ENCODE peak calls at places on chromosome 15, in nine cellular contexts. X is H9; O is pancreas; H is upper lobe of right lung; A is CD4-positive, alpha-beta T cell; C is astrocyte of the cerebellum; Y is progenitor cell of endocrine pancreas; Q is IMR-90; D is HCT116. V is an unnamed sample.

GRCh38 chr15:38699633-38700230 is 135.1 kb upstream of the RASGRP1 start:
- DNase-seq in X (peak), O (peak), H (no peak), A (peak), C (peak), Y (no peak), Q (peak), D (peak), V (peak)

GRCh38 chr15:67080118-67080899 is 14.9 kb downstream of the SMAD3 start:
- DNase-seq in X (no peak), O (no peak), H (peak), A (no peak), C (peak), Y (no peak), Q (peak), D (no peak), V (no peak)

GRCh38 chr15:59259137-59259943 is 52.7 kb downstream of the LDHAL6B start:
- DNase-seq in X (no peak), O (no peak), H (no peak), A (no peak), C (no peak), Y (no peak), Q (no peak), D (no peak), V (no peak)

GRCh38 chr15:66652806-66653205 is 49.2 kb upstream of the SMAD6 start:
- DNase-seq in X (no peak), O (no peak), H (no peak), A (no peak), C (no peak), Y (no peak), Q (no peak), D (no peak), V (no peak)

GRCh38 chr15:74328331-74329056 is 39.0 kb downstream of the CYP11A1 start:
- DNase-seq in X (no peak), O (no peak), H (no peak), A (no peak), C (no peak), Y (no peak), Q (no peak), D (no peak), V (no peak)

GRCh38 chr15:31276596-31277298 is 49.9 kb upstream of the KLF13 start:
- DNase-seq in X (no peak), O (no peak), H (no peak), A (no peak), C (no peak), Y (no peak), Q (no peak), D (no peak), V (no peak)

GRCh38 chr15:70149667-70150404 is 52.1 kb upstream of the TLE3 start:
- DNase-seq in X (no peak), O (no peak), H (no peak), A (no peak), C (no peak), Y (no peak), Q (peak), D (no peak), V (no peak)

GRCh38 chr15:27495963-27496459 is 525.0 kb downstream of the GABRG3 start:
- DNase-seq in X (no peak), O (no peak), H (no peak), A (no peak), C (no peak), Y (no peak), Q (no peak), D (no peak), V (no peak)

GRCh38 chr15:58026552-58026951 is 39.0 kb downstream of the ALDH1A2 start:
- DNase-seq in X (no peak), O (no peak), H (no peak), A (no peak), C (no peak), Y (no peak), Q (no peak), D (no peak), V (no peak)

GRCh38 chr15:88649286-88649733 is 10.5 kb downstream of the ISG20 start:
- DNase-seq in X (no peak), O (no peak), H (no peak), A (peak), C (peak), Y (no peak), Q (peak), D (peak), V (no peak)

GRCh38 chr15:77417642-77418041 is 2.3 kb downstream of the PEAK1 start:
- DNase-seq in X (no peak), O (no peak), H (no peak), A (no peak), C (no peak), Y (no peak), Q (peak), D (no peak), V (no peak)

GRCh38 chr15:78930577-78931388 is 14.1 kb downstream of the CTSH start:
- DNase-seq in X (no peak), O (no peak), H (peak), A (no peak), C (peak), Y (no peak), Q (peak), D (peak), V (no peak)

GRCh38 chr15:43067717-43068461 is 37.9 kb downstream of the UBR1 start:
- DNase-seq in X (no peak), O (no peak), H (no peak), A (no peak), C (no peak), Y (no peak), Q (peak), D (peak), V (no peak)

GRCh38 chr15:49366496-49366895 is 56.5 kb upstream of the FGF7 start:
- DNase-seq in X (no peak), O (peak), H (no peak), A (no peak), C (no peak), Y (no peak), Q (no peak), D (no peak), V (no peak)

GRCh38 chr15:76674883-76675282 is 230.3 kb downstream of the SCAPER start:
- DNase-seq in X (no peak), O (no peak), H (no peak), A (no peak), C (peak), Y (no peak), Q (peak), D (no peak), V (no peak)

GRCh38 chr15:29266052-29266572 is 3.5 kb downstream of the NSMCE3 start:
- DNase-seq in X (no peak), O (no peak), H (no peak), A (no peak), C (no peak), Y (no peak), Q (no peak), D (no peak), V (no peak)

GRCh38 chr15:39579487-39580116 is 1.3 kb upstream of the THBS1 start:
- DNase-seq in X (peak), O (peak), H (peak), A (no peak), C (peak), Y (peak), Q (peak), D (peak), V (peak)

GRCh38 chr15:77419836-77420609 is at the start of gene PEAK1:
- DNase-seq in X (peak), O (peak), H (peak), A (peak), C (peak), Y (peak), Q (peak), D (peak), V (peak)

GRCh38 chr15:50425219-50425618 is 1.0 kb downstream of the USP8 start:
- DNase-seq in X (no peak), O (no peak), H (no peak), A (no peak), C (no peak), Y (no peak), Q (no peak), D (no peak), V (no peak)

GRCh38 chr15:73950479-73951043 is 24.3 kb downstream of the LOXL1 start:
- DNase-seq in X (no peak), O (no peak), H (peak), A (no peak), C (peak), Y (no peak), Q (no peak), D (no peak), V (no peak)

GRCh38 chr15:31307270-31308184 is 19.1 kb upstream of the KLF13 start:
- DNase-seq in X (no peak), O (no peak), H (no peak), A (no peak), C (no peak), Y (peak), Q (no peak), D (no peak), V (no peak)

GRCh38 chr15:66864086-66864830 is 162.2 kb downstream of the SMAD6 start:
- DNase-seq in X (peak), O (no peak), H (no peak), A (no peak), C (no peak), Y (no peak), Q (no peak), D (no peak), V (no peak)

GRCh38 chr15:66405007-66405406 is 18.3 kb downstream of the MAP2K1 start:
- DNase-seq in X (no peak), O (no peak), H (no peak), A (no peak), C (no peak), Y (no peak), Q (peak), D (no peak), V (no peak)

GRCh38 chr15:38589502-38589901 is 24.9 kb upstream of the RASGRP1 start:
- DNase-seq in X (no peak), O (no peak), H (no peak), A (no peak), C (no peak), Y (no peak), Q (peak), D (no peak), V (no peak)

GRCh38 chr15:76501726-76502125 is 165.2 kb downstream of the ISL2 start:
- DNase-seq in X (no peak), O (no peak), H (no peak), A (no peak), C (no peak), Y (no peak), Q (peak), D (no peak), V (no peak)

GRCh38 chr15:98597666-98598065 is 50.7 kb upstream of the IGF1R start:
- DNase-seq in X (no peak), O (no peak), H (no peak), A (no peak), C (no peak), Y (no peak), Q (no peak), D (no peak), V (no peak)

GRCh38 chr15:71658827-71659729 is 151.3 kb upstream of the NR2E3 start:
- DNase-seq in X (no peak), O (no peak), H (no peak), A (no peak), C (no peak), Y (no peak), Q (no peak), D (no peak), V (no peak)

GRCh38 chr15:23069496-23070166 is 30.3 kb upstream of the TUBGCP5 start:
- DNase-seq in X (peak), O (no peak), H (no peak), A (no peak), C (no peak), Y (no peak), Q (no peak), D (peak), V (no peak)

GRCh38 chr15:73979636-73980035 is 12.5 kb downstream of the STOML1 start:
- DNase-seq in X (no peak), O (no peak), H (no peak), A (no peak), C (no peak), Y (no peak), Q (no peak), D (no peak), V (no peak)

GRCh38 chr15:78766041-78766440 is 45.2 kb downstream of the ADAMTS7 start:
- DNase-seq in X (no peak), O (peak), H (peak), A (no peak), C (no peak), Y (no peak), Q (no peak), D (no peak), V (no peak)

GRCh38 chr15:80252281-80252619 is 237 bp upstream of the CTXND1 start:
- DNase-seq in X (no peak), O (no peak), H (no peak), A (no peak), C (no peak), Y (no peak), Q (no peak), D (no peak), V (no peak)

GRCh38 chr15:72312605-72313447 is 7.1 kb downstream of the CELF6 start:
- DNase-seq in X (peak), O (peak), H (peak), A (peak), C (peak), Y (peak), Q (peak), D (peak), V (peak)

GRCh38 chr15:70378126-70379031 is 280.7 kb upstream of the TLE3 start:
- DNase-seq in X (peak), O (no peak), H (peak), A (no peak), C (no peak), Y (no peak), Q (no peak), D (no peak), V (no peak)

GRCh38 chr15:24146251-24146650 is 459.1 kb upstream of the NDN start:
- DNase-seq in X (no peak), O (no peak), H (no peak), A (no peak), C (no peak), Y (no peak), Q (no peak), D (no peak), V (no peak)

GRCh38 chr15:59691194-59691805 is 2.2 kb upstream of the BNIP2 start:
- DNase-seq in X (no peak), O (no peak), H (no peak), A (peak), C (peak), Y (no peak), Q (peak), D (peak), V (peak)

GRCh38 chr15:89419370-89419984 is 76.9 kb downstream of the RHCG start:
- DNase-seq in X (peak), O (peak), H (no peak), A (no peak), C (no peak), Y (peak), Q (peak), D (no peak), V (peak)

GRCh38 chr15:60660290-60661051 is 181.5 kb upstream of the ICE2 start:
- DNase-seq in X (no peak), O (no peak), H (no peak), A (no peak), C (peak), Y (no peak), Q (peak), D (no peak), V (no peak)

GRCh38 chr15:94230436-94230885 is 900 bp upstream of the MCTP2 start:
- DNase-seq in X (no peak), O (no peak), H (no peak), A (no peak), C (no peak), Y (no peak), Q (no peak), D (no peak), V (no peak)

GRCh38 chr15:99537344-99537743 is 28.4 kb upstream of the MEF2A start:
- DNase-seq in X (no peak), O (no peak), H (no peak), A (no peak), C (no peak), Y (no peak), Q (peak), D (no peak), V (no peak)

DNA sequence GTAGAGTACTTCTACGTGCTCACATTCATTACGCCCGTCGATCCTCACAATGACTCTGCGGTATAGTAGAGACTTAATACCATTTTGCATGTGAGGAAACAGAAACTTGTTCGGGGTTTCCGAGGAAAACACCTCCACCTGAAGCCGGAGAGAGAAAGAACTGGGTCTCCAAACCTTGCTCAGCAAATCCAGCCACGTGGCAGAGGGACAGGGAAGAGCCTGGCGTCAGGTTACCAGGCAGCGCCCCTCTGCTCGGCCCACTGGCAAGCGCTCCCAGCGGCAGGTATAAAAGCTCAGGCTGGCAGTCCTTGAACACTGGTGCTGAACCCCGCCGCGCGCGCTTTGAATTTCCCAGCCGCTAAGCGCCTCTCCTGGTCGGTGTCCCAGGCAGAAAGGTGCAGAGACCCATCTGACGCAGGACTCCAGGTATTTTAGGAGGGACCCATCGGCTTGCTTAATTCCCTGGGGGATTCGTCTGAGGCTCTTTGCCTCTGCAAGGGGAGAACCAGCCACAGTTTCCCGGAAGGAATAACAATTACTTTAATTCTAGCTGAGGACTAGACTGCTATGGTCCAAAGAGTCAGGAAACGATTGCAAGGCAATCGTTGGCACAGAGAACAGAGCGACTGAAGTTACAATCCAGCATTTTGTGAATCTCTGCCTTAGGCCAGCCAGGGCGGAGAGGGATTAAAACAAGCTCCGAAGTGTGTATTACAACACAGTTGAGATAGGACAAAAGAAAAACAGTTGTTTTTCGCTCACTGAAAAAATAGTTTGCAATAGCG is at the start of gene C2CD4A:
- DNase-seq in X (peak), O (peak), H (peak), A (peak), C (no peak), Y (peak), Q (peak), D (peak), V (peak)
- TF ChIP-seq CTCF in X (peak), O (no peak), H (no peak), A (peak), C (peak), Y (peak), Q (peak), D (no peak), V (no peak)

GRCh38 chr15:33729648-33730047 is 238.6 kb upstream of the CHRM5 start:
- DNase-seq in X (no peak), O (no peak), H (no peak), A (no peak), C (no peak), Y (no peak), Q (peak), D (peak), V (no peak)
- TF ChIP-seq CTCF in X (no peak), O (no peak), H (no peak), A (no peak), C (peak), Y (peak), Q (peak), D (peak), V (no peak)

GRCh38 chr15:45225506-45226273 is 26.3 kb upstream of the SLC28A2 start:
- DNase-seq in X (peak), O (no peak), H (no peak), A (no peak), C (no peak), Y (no peak), Q (no peak), D (no peak), V (no peak)
- TF ChIP-seq CTCF in X (peak), O (no peak), H (no peak), A (no peak), C (no peak), Y (no peak), Q (no peak), D (no peak), V (no peak)

GRCh38 chr15:63122002-63122893 is 587 bp downstream of the LACTB start:
- DNase-seq in X (peak), O (peak), H (peak), A (peak), C (no peak), Y (peak), Q (peak), D (peak), V (peak)
- TF ChIP-seq CTCF in X (peak), O (no peak), H (peak), A (no peak), C (peak), Y (peak), Q (no peak), D (no peak), V (no peak)

V was measured in nephron progenitor cell.